ENCODE peak calls at places on chromosomes 16 and 17, in nine cellular contexts. U, E, I, G, R, V, K, L and O are unnamed samples.

GRCh38 chr17:7650509-7651096 is at the start of gene ATP1B2:
- DNase-seq in U (peak), E (peak), I (peak), G (peak), R (peak), V (peak), K (peak), L (peak), O (peak)

GRCh38 chr17:21034350-21035235 is 8.2 kb downstream of the USP22 start:
- DNase-seq in U (peak), E (no peak), I (no peak), G (no peak), R (no peak), V (no peak), K (no peak), L (peak), O (no peak)

GRCh38 chr16:29645699-29646187 is 17.3 kb upstream of the SPN start:
- DNase-seq in U (no peak), E (no peak), I (no peak), G (no peak), R (no peak), V (no peak), K (no peak), L (no peak), O (no peak)

GRCh38 chr17:78174332-78174869 is 6.0 kb downstream of the SYNGR2 start:
- DNase-seq in U (no peak), E (peak), I (peak), G (no peak), R (no peak), V (no peak), K (no peak), L (no peak), O (peak)

GRCh38 chr17:12522336-12522735 is 143.4 kb upstream of the MYOCD start:
- DNase-seq in U (no peak), E (no peak), I (no peak), G (no peak), R (no peak), V (no peak), K (no peak), L (no peak), O (no peak)

GRCh38 chr17:80414508-80414802 is 512 bp upstream of the ENDOV start:
- DNase-seq in U (no peak), E (no peak), I (no peak), G (no peak), R (no peak), V (peak), K (peak), L (no peak), O (no peak)

GRCh38 chr16:14102925-14103720 is 32.0 kb downstream of the MRTFB start:
- DNase-seq in U (no peak), E (no peak), I (no peak), G (no peak), R (no peak), V (no peak), K (no peak), L (no peak), O (no peak)

GRCh38 chr16:29926675-29927522 is 873 bp upstream of the KCTD13 start:
- DNase-seq in U (no peak), E (no peak), I (peak), G (no peak), R (peak), V (no peak), K (peak), L (no peak), O (no peak)

GRCh38 chr17:36632916-36633846 is 31.8 kb downstream of the MRM1 start:
- DNase-seq in U (no peak), E (no peak), I (no peak), G (no peak), R (no peak), V (no peak), K (no peak), L (no peak), O (no peak)

GRCh38 chr16:50411034-50411433 is 42.2 kb upstream of the BRD7 start:
- DNase-seq in U (no peak), E (no peak), I (no peak), G (no peak), R (no peak), V (no peak), K (no peak), L (no peak), O (no peak)